ENCODE peak calls at places on chromosome 13, in six cellular contexts. Y, U, C, K, G and R are unnamed samples.

GRCh38 chr13:39196957-39197644 is 158.8 kb downstream of the NHLRC3 start:
- DNase-seq in G (no peak), K (no peak), C (no peak), U (no peak), Y (peak; percentile 35), R (no peak)

GRCh38 chr13:50075619-50076097 is 60.4 kb downstream of the KCNRG start:
- DNase-seq in C (no peak), G (no peak), Y (peak; percentile 44), U (no peak), K (no peak), R (no peak)

GRCh38 chr13:102236830-102237621 is 164.8 kb downstream of the FGF14 start:
- DNase-seq in K (no peak), Y (no peak), U (no peak), C (no peak), G (no peak), R (no peak)

GRCh38 chr13:107275945-107276614 is 708.1 kb upstream of the ARGLU1 start:
- DNase-seq in U (no peak), C (no peak), G (no peak), Y (no peak), K (peak; percentile 46), R (no peak)

GRCh38 chr13:113049521-113049941 is 56.1 kb upstream of the F7 start:
- DNase-seq in K (no peak), C (no peak), G (no peak), U (no peak), Y (no peak), R (no peak)

GRCh38 chr13:48920730-48921129 is 55.0 kb upstream of the FNDC3A start:
- DNase-seq in C (no peak), G (no peak), K (no peak), Y (no peak), U (no peak), R (no peak)

GRCh38 chr13:98878421-98879126 is 99.3 kb downstream of the DOCK9 start:
- DNase-seq in Y (no peak), K (no peak), C (no peak), G (no peak), U (no peak), R (no peak)

GRCh38 chr13:46521921-46522691 is 30.9 kb upstream of the LRCH1 start:
- DNase-seq in U (no peak), Y (no peak), G (no peak), C (no peak), K (no peak), R (no peak)